ENCODE peak calls at places on chromosomes 3 and 15, in five cellular contexts. U is brain microvascular endothelial cell, R is tibial artery, S is cardiac muscle cell, I is sigmoid colon. W is an unnamed sample.

GRCh38 chr3:39171860-39172259 is 18.5 kb upstream of the CSRNP1 start:
- DNase-seq in R (no peak), U (no peak), I (no peak), S (no peak), W (no peak)

GRCh38 chr3:119700269-119700919 is 2.4 kb upstream of the CFAP91 start:
- DNase-seq in I (no peak), S (no peak), U (peak; percentile 56), R (no peak), W (no peak)

GRCh38 chr15:81940467-81941451 is 105.1 kb downstream of the MEX3B start:
- DNase-seq in R (no peak), S (no peak), U (peak; percentile 66), I (no peak), W (no peak)

GRCh38 chr3:156865732-156866131 is 39.6 kb downstream of the LEKR1 start:
- DNase-seq in R (no peak), I (no peak), U (no peak), S (no peak), W (no peak)

GRCh38 chr15:87623832-87624231 is 632.7 kb downstream of the NTRK3 start:
- DNase-seq in R (no peak), I (no peak), S (peak; percentile 18), U (no peak), W (no peak)

GRCh38 chr3:52406791-52407510 is 38.0 kb downstream of the SEMA3G start:
- DNase-seq in U (no peak), I (peak; percentile 62), R (no peak), S (no peak), W (no peak)

GRCh38 chr15:42490246-42490742 is 647 bp downstream of the ZNF106 start:
- DNase-seq in I (no peak), U (no peak), R (no peak), S (no peak), W (no peak)

GRCh38 chr3:163721596-163721995 is 1356.7 kb downstream of the SI start:
- DNase-seq in S (no peak), U (no peak), I (no peak), R (no peak), W (no peak)

GRCh38 chr3:140292154-140292553 is 357.2 kb downstream of the CLSTN2 start:
- DNase-seq in U (peak; percentile 28), I (no peak), S (no peak), R (no peak), W (no peak)

GRCh38 chr15:45186771-45187577 is 792 bp downstream of the SHF start:
- DNase-seq in R (no peak), I (no peak), U (no peak), S (peak; percentile 45), W (no peak)
- H3K27ac ChIP-seq in R (peak overlapping the region; percentile 91), I (peak overlapping the region; percentile 92), U (no peak overlapping the region), S (no peak overlapping the region), W (peak overlapping the region; percentile 93)

GRCh38 chr15:63531586-63531985 is 27.2 kb downstream of the USP3 start:
- DNase-seq in I (no peak), R (no peak), S (no peak), U (no peak), W (no peak)
- TF ChIP-seq CTCF in I (no peak), R (no peak), S (peak; percentile 21), U (peak; percentile 59), W (no peak)

DNA sequence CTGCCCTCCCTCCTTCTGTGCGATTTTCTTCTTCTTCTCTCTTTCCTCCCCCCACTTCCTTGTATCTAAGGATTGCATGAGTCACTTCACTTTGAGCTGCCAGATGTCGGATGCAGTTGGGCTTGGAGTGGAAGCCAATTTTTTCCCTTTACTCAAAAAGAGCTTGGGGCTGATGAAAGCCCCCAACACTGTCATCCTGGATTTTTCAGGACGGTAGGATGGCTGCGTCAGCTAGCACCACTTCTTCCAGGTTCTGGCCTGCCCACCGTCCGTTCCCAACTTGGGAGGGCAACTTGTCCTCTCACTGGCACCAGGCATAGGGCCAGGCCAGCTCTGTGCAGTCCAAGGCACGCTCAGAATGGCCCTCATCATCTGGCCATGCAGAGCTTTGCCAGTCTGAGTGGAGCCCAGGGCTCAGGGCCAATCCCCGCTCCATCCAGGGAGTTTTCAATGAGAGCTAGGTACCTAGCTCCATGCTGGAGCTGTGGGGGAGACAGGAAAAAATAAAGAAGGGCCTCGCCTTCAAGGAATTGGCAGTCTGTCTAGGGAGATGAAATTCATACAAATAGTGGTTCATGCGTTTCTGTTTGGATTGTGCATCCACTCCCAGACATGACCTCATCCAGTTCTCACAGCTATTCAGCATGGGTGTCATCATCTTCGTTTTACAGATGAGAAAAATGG is 47.7 kb upstream of the INSYN1 start:
- DNase-seq in S (no peak), U (peak; percentile 80), I (peak; percentile 69), R (peak; percentile 73), W (peak; percentile 81)
- H3K4me3 ChIP-seq in S (no peak overlapping the region), U (no peak overlapping the region), I (no peak overlapping the region), R (no peak overlapping the region), W (peak overlapping the region; percentile 27)

GRCh38 chr3:47848599-47849117 is 45.7 kb downstream of the DHX30 start:
- DNase-seq in R (no peak), I (no peak), U (no peak), S (no peak), W (no peak)
- H3K27ac ChIP-seq in R (no peak overlapping the region), I (no peak overlapping the region), U (no peak overlapping the region), S (peak overlapping the region; percentile 54), W (no peak overlapping the region)

GRCh38 chr15:51499379-51499976 is 123.1 kb downstream of the DMXL2 start:
- DNase-seq in U (peak; percentile 35), R (no peak), I (no peak), S (peak; percentile 1), W (no peak)
- TF ChIP-seq CTCF in U (peak; percentile 71), R (no peak), I (no peak), S (peak; percentile 69), W (no peak)

GRCh38 chr3:33810545-33810944 is 12.1 kb downstream of the PDCD6IP start:
- DNase-seq in U (no peak), S (no peak), R (no peak), I (no peak), W (no peak)

GRCh38 chr3:33803252-33803651 is 4.8 kb downstream of the PDCD6IP start:
- DNase-seq in R (no peak), U (no peak), S (no peak), I (no peak), W (no peak)

GRCh38 chr3:33808559-33808958 is 10.1 kb downstream of the PDCD6IP start:
- DNase-seq in I (no peak), U (no peak), R (no peak), S (no peak), W (no peak)

GRCh38 chr3:33803894-33804526 is 5.6 kb downstream of the PDCD6IP start:
- DNase-seq in U (no peak), R (no peak), S (no peak), I (no peak), W (no peak)

DNA sequence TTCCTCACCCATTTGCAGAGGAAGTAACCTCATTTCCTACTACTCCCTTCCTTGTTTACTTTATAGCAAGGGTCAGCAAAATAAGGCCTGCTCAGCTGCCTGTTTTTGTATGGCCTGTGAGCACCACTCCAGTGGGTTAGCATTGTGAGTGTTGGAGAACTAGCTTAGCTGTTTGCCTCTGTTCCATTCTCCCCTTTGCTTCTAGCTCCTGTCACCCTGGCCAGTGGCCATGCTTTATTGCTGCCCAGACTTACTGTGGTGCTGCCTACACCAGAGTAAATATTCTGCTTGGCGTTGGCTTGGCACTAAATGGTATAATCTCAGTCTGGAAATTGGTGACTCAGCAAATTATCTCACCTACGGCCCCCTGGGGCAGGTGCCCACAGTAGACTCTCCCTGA is 8.8 kb downstream of the PDCD6IP start:
- DNase-seq in S (no peak), I (no peak), R (no peak), U (no peak), W (no peak)
- H3K4me3 ChIP-seq in S (no peak overlapping the region), I (no peak overlapping the region), R (no peak overlapping the region), U (no peak overlapping the region), W (no peak overlapping the region)

GRCh38 chr3:181722156-181722555 is 10.4 kb downstream of the SOX2 start:
- DNase-seq in S (no peak), U (no peak), I (no peak), R (no peak), W (no peak)
- H3K27ac ChIP-seq in S (no peak overlapping the region), U (no peak overlapping the region), I (no peak overlapping the region), R (no peak overlapping the region), W (no peak overlapping the region)

DNA sequence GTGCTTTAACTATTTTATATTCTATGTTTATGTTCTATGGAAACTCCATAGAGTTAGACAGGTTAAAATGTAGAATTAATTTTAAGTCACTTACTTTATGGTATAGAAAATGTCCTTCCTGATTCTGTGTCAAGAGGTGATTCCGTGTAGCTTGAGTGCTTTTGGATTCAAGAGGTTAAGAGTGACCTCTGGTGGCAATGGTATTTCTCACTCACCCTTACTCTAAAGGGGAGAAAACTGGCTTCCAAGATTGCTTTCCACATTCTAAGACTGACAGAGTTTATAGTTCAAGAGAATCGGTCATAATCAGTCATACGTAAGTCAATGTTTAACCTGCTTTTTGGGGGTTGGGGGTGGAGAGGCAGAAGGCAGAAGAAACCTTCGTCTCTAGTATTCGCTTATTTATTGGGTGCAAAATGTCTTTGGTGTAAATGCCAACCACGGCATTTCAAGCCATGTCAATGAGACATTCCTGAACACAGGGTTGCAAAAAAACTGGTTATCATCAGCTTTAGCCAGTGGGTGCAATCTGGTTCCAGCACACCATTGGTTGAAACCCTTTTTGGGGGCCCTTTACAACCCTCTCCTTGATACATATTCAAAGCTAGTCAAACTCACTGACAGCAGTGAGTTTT is 92.0 kb upstream of the VGLL3 start:
- DNase-seq in S (peak; percentile 67), R (no peak), I (no peak), U (peak; percentile 52), W (no peak)
- TF ChIP-seq CTCF in S (peak; percentile 73), R (peak; percentile 70), I (peak; percentile 52), U (peak; percentile 71), W (peak; percentile 46)

DNA sequence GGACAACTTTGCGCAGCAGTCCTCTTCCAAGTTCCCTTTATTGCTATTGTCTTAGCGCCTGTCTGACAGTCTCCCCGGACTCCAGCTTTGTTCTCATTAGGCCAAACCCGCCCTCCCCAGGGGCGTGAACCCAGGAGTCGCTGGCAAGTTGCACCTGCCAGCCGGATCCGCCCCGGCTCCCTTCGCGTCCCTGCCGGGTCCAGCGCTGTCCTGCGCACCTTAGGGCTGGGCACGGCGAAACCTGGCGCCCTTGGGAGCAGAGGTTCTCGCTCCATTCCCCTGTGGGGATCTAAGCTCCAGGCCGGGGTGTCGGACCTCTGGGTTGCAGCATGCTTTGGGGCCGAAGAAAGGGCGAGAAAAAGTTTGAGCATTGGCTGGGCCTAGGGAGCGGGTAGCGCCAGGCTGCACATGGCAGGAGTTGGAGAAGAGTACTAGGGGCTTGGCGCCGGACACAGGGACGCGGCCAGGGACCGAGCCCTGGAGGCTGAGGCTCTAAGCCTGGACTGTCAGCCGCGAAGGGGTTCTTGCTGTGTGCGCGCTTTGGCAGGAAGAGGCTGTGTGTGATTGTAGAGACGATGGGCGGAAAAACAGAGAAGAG is 335.1 kb upstream of the THRB start:
- DNase-seq in S (peak; percentile 43), I (no peak), R (no peak), U (no peak), W (no peak)
- H3K4me3 ChIP-seq in S (peak overlapping the region; percentile 64), I (peak overlapping the region; percentile 39), R (peak overlapping the region; percentile 49), U (peak overlapping the region; percentile 50), W (peak overlapping the region; percentile 71)

W was measured in coronary artery.